ENCODE peak calls at places on chromosomes 3 and 15, in nine cellular contexts. O, C, Y, Z, I, X, H, U and L are unnamed samples.

GRCh38 chr15:101723161-101723873 is 956 bp downstream of the TARS3 start:
- DNase-seq in Z (no peak), Y (no peak), I (peak), U (peak), X (no peak), O (peak), H (peak), C (peak), L (no peak)

GRCh38 chr3:153621988-153622387 is 460.0 kb downstream of the RAP2B start:
- DNase-seq in X (no peak), O (no peak), I (peak), U (peak), Z (no peak), Y (no peak), H (no peak), C (no peak), L (peak)

GRCh38 chr15:29094711-29095110 is 174.9 kb downstream of the NSMCE3 start:
- DNase-seq in X (no peak), C (no peak), H (no peak), I (no peak), O (no peak), Z (no peak), Y (no peak), U (no peak), L (no peak)

GRCh38 chr15:51312132-51312531 is 26.3 kb downstream of the CYP19A1 start:
- DNase-seq in C (no peak), Z (no peak), I (no peak), Y (no peak), H (no peak), U (no peak), X (no peak), O (peak), L (no peak)

GRCh38 chr3:36959821-36960220 is 15.0 kb upstream of the TRANK1 start:
- DNase-seq in Z (no peak), X (no peak), O (no peak), U (no peak), Y (no peak), H (no peak), I (no peak), C (no peak), L (peak)

GRCh38 chr3:152524198-152525140 is 255.7 kb downstream of the MBNL1 start:
- DNase-seq in Z (no peak), I (peak), U (peak), Y (peak), O (peak), C (peak), X (peak), H (peak), L (peak)

GRCh38 chr15:82950746-82951370 is 1.7 kb downstream of the HOMER2 start:
- DNase-seq in Y (no peak), Z (no peak), O (no peak), X (no peak), I (peak), C (no peak), U (no peak), H (no peak), L (no peak)

GRCh38 chr3:172447611-172448579 is at the start of gene GHSR:
- DNase-seq in Y (no peak), C (no peak), H (no peak), X (no peak), Z (no peak), U (no peak), I (peak), O (no peak), L (no peak)

GRCh38 chr15:71746719-71747118 is 63.6 kb upstream of the NR2E3 start:
- DNase-seq in I (no peak), U (no peak), O (no peak), Y (no peak), Z (no peak), C (no peak), X (no peak), H (no peak), L (no peak)

GRCh38 chr15:79090487-79091203 is at the start of gene RASGRF1:
- DNase-seq in X (peak), C (no peak), U (no peak), Y (peak), Z (peak), H (no peak), O (no peak), I (peak), L (peak)

GRCh38 chr3:69082805-69083204 is 1.9 kb upstream of the ARL6IP5 start:
- DNase-seq in U (peak), Z (no peak), O (peak), X (peak), H (peak), Y (no peak), I (peak), C (peak), L (peak)

GRCh38 chr3:81249540-81250029 is 511.9 kb downstream of the GBE1 start:
- DNase-seq in Y (no peak), U (no peak), C (peak), Z (no peak), H (no peak), I (no peak), O (peak), X (no peak), L (no peak)

GRCh38 chr15:73225358-73226015 is 143.3 kb downstream of the HCN4 start:
- DNase-seq in O (no peak), H (no peak), C (no peak), X (no peak), U (no peak), Z (no peak), Y (no peak), I (peak), L (no peak)

GRCh38 chr3:112629425-112629824 is 11.5 kb downstream of the CCDC80 start:
- DNase-seq in H (no peak), Z (no peak), O (peak), X (peak), Y (no peak), U (no peak), C (peak), I (peak), L (peak)

GRCh38 chr15:64099379-64099778 is 3.6 kb downstream of the SNX1 start:
- DNase-seq in Y (no peak), X (no peak), O (no peak), U (no peak), H (no peak), C (no peak), I (no peak), Z (no peak), L (no peak)

GRCh38 chr3:48433472-48434118 is 3.7 kb upstream of the PLXNB1 start:
- DNase-seq in X (no peak), Z (peak), O (peak), U (no peak), Y (no peak), C (no peak), I (no peak), H (no peak), L (no peak)

GRCh38 chr3:196016485-196016884 is 65.4 kb downstream of the TFRC start:
- DNase-seq in C (peak), I (no peak), Y (no peak), O (peak), H (no peak), Z (no peak), X (no peak), U (no peak), L (peak)

GRCh38 chr3:155102329-155102728 is 22.2 kb downstream of the MME start:
- DNase-seq in C (peak), O (no peak), Z (no peak), X (no peak), Y (no peak), U (no peak), I (no peak), H (no peak), L (no peak)
- H3K27ac ChIP-seq in C (no peak), O (no peak), Z (no peak), X (no peak), Y (no peak), U (no peak), I (no peak), H (peak), L (no peak)

DNA sequence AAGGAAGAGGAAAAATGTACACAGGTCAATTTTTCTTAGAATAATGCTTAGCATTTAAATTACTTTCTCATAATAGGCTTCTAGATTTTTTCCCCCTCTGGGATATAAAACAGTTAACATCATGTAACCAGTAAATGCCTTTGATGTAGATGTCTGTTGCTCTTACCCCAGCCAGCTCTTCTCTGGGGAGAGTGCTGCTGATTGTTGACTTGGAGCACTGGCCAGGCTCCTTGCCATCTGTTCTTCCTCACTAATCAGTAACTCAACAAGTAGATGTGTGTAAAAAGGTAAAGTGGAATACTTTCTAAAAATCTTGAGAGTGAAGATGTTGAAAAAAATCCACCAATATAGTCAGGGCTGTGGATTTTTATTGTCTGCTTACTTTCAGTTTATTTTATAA is 42.2 kb downstream of the RIOX2 start:
- DNase-seq in Y (no peak), I (no peak), U (no peak), C (no peak), Z (no peak), O (no peak), X (no peak), H (no peak), L (no peak)
- H3K4me3 ChIP-seq in Y (no peak), I (no peak), U (no peak), C (no peak), Z (no peak), O (no peak), X (no peak), H (no peak), L (no peak)

GRCh38 chr3:45995370-45996192 is at the start of gene FYCO1:
- DNase-seq in Y (peak), I (peak), X (peak), H (peak), O (peak), C (peak), Z (peak), U (peak), L (peak)

GRCh38 chr3:45993421-45994027 is 2.1 kb downstream of the FYCO1 start:
- DNase-seq in X (no peak), C (no peak), Z (no peak), O (no peak), I (peak), Y (no peak), H (no peak), U (peak), L (no peak)

GRCh38 chr3:45992820-45993219 is 2.8 kb downstream of the FYCO1 start:
- DNase-seq in Z (no peak), O (no peak), H (no peak), C (no peak), U (no peak), I (peak), X (no peak), Y (no peak), L (no peak)

GRCh38 chr3:45992133-45992729 is 3.4 kb downstream of the FYCO1 start:
- DNase-seq in X (no peak), I (no peak), Y (no peak), Z (no peak), O (no peak), C (no peak), U (no peak), H (peak), L (no peak)

GRCh38 chr3:45994661-45995369 is 809 bp downstream of the FYCO1 start:
- DNase-seq in O (no peak), C (no peak), X (no peak), I (peak), U (peak), Z (no peak), H (peak), Y (no peak), L (no peak)
- H3K27ac ChIP-seq in O (peak), C (no peak), X (peak), I (peak), U (peak), Z (peak), H (peak), Y (no peak), L (peak)

GRCh38 chr15:43900964-43901363 is 74.2 kb downstream of the WDR76 start:
- DNase-seq in C (no peak), H (no peak), Z (no peak), I (no peak), Y (no peak), U (no peak), X (no peak), O (no peak), L (no peak)

GRCh38 chr15:43905755-43906154 is 79.0 kb downstream of the WDR76 start:
- DNase-seq in O (no peak), Y (no peak), Z (no peak), I (no peak), H (no peak), X (no peak), U (no peak), C (no peak), L (no peak)

GRCh38 chr15:43901485-43901884 is 74.7 kb downstream of the WDR76 start:
- DNase-seq in O (no peak), Z (no peak), U (no peak), Y (no peak), H (no peak), X (no peak), I (no peak), C (no peak), L (peak)

GRCh38 chr15:43899928-43900327 is 73.1 kb downstream of the WDR76 start:
- DNase-seq in Z (no peak), O (no peak), H (no peak), I (no peak), X (no peak), Y (no peak), C (no peak), U (no peak), L (no peak)

GRCh38 chr15:43903864-43904290 is 77.1 kb downstream of the WDR76 start:
- DNase-seq in I (peak), X (peak), C (peak), Y (peak), U (peak), H (peak), O (peak), Z (no peak), L (peak)
- H3K4me3 ChIP-seq in I (no peak), X (no peak), C (no peak), Y (no peak), U (no peak), H (no peak), O (no peak), Z (no peak), L (no peak)

GRCh38 chr3:194685050-194685722 is 497 bp upstream of the FAM43A start:
- DNase-seq in O (no peak), I (no peak), H (no peak), Y (no peak), C (no peak), U (no peak), X (no peak), Z (no peak), L (no peak)

GRCh38 chr3:194680888-194681615 is 4.6 kb upstream of the FAM43A start:
- DNase-seq in O (no peak), Y (no peak), Z (no peak), H (no peak), X (no peak), C (no peak), I (no peak), U (no peak), L (no peak)

GRCh38 chr3:194682189-194682588 is 3.5 kb upstream of the FAM43A start:
- DNase-seq in Y (no peak), O (no peak), I (no peak), U (no peak), X (no peak), H (no peak), Z (no peak), C (no peak), L (no peak)

GRCh38 chr3:194682651-194683310 is 2.9 kb upstream of the FAM43A start:
- DNase-seq in O (peak), U (peak), I (peak), C (peak), H (peak), Y (peak), Z (peak), X (peak), L (peak)

DNA sequence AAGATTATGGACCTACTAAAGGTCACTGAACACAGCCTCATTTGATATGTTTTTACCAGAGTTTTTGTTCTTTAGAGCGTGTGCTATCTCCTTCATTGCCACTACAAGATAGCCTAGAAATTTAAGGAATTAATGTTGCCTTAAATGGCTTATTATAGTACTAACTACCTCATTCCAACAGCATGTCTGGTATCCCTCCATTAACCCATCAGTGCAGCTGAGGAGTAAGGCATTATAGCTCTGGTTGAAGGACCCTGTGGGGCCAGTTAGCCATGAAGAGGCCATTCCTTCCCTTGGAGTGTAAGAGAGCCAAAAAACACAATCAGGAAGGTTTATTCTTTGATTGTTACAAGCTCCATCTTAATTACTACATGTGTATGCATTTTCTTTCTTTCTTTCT is 2.3 kb upstream of the FAM43A start:
- DNase-seq in Z (no peak), O (no peak), Y (no peak), H (no peak), U (no peak), X (no peak), C (no peak), I (no peak), L (no peak)
- H3K27ac ChIP-seq in Z (peak), O (no peak), Y (no peak), H (no peak), U (no peak), X (no peak), C (no peak), I (no peak), L (no peak)

DNA sequence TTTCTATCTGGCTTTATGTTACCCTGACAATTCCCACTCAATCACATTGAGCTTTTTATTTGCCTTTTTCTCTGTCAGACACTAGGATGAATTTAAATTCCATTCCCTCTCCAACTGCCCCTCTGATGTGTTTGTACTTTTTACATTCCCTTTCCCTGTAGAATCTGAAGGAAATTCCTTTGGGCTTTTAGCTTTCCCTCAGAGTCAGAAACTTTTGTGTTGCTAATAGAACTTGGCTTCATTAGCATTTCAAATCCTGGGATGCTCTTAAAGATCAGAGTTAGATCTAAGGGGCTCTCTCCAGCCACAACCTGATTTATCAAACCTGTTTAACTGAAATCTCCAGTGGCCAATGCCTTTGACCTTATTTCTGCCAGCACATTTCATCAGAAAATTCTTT is 7.9 kb upstream of the RARB start:
- DNase-seq in U (no peak), I (no peak), Z (no peak), Y (no peak), X (no peak), C (no peak), H (no peak), O (no peak), L (no peak)
- H3K4me3 ChIP-seq in U (no peak), I (no peak), Z (no peak), Y (no peak), X (no peak), C (no peak), H (no peak), O (no peak), L (no peak)

GRCh38 chr15:89196994-89197393 is 24.4 kb downstream of the RLBP1 start:
- DNase-seq in C (no peak), O (no peak), X (no peak), Y (no peak), Z (no peak), U (no peak), H (no peak), I (peak), L (no peak)
- H3K27ac ChIP-seq in C (no peak), O (no peak), X (peak), Y (peak), Z (peak), U (no peak), H (no peak), I (no peak), L (no peak)

DNA sequence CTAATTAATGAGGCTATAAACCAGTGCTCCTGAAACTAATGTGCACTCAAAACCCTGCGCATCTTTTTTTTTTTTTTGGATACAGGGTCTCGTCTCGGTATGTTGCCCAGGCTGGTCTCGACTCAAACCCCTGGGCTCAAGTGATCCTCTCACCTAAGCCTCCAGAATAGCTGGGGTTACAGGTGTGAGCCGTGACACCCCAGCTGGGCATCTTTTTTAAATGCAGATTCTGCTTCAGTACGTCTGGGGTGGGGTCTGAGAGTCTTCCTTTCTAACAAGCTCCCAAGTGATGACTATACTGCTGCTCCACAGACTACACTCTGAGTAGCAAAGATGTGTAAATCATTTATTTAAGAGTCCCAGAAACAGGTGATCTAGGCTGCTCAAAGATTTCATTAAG is 73.0 kb downstream of the BFSP2 start:
- DNase-seq in U (no peak), O (no peak), Y (no peak), Z (no peak), H (peak), I (no peak), X (no peak), C (no peak), L (no peak)
- H3K4me3 ChIP-seq in U (no peak), O (no peak), Y (no peak), Z (no peak), H (peak), I (no peak), X (no peak), C (no peak), L (no peak)

DNA sequence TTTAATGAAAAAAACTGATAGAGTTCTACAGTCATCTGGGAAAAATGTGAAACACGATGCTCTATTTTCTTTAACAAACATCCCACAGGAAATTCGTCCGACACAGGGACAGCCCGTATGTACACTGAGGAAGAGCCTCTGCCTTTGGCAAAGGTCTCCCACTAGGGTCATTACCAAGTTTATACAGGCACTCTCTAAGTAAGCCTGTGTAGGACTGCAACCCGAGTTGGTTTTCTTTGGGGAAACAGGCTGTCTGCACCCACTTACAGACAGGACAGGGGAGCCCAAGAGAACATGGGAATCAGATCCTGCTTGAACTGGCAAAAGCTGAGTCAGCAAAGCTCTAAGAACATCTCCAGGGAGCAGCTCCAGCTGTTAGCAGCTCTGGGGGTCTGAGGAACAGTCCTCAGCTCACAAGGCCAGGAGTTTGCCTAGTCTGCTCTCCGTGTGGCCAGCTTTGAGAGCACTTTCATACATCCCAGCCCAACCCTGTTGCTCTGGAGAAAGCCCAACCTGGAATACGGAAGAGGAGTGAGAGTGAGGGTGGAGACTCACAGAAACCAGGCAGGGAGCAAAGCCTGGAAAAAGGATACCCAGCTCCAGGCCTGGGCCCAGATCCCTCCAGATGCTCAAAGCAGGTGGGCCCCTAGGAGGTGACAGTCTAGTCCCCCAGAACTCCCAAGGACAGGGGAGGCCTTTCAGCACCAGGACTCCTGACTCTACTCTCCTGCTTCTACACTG is 1.9 kb downstream of the TBC1D2B start:
- DNase-seq in U (no peak), Y (peak), O (peak), X (peak), Z (no peak), H (no peak), C (peak), I (no peak), L (peak)
- H3K27ac ChIP-seq in U (peak), Y (no peak), O (peak), X (peak), Z (peak), H (peak), C (peak), I (peak), L (peak)